ENCODE peak calls at places on chromosomes 3 and 15, in four cellular contexts. P is H1, T is mesenchymal stem cell, Z is IMR-90. H is an unnamed sample.

GRCh38 chr15:60620707-60621106 is 141.8 kb upstream of the ICE2 start:
- DNase-seq in P (peak; percentile 74), T (peak; percentile 59), Z (peak; percentile 61), H (no peak)

GRCh38 chr3:179452166-179452544 is 885 bp upstream of the GNB4 start:
- DNase-seq in P (no peak), T (peak; percentile 88), Z (peak; percentile 83), H (no peak)

GRCh38 chr3:153138267-153139210 is 23.5 kb upstream of the RAP2B start:
- DNase-seq in P (no peak), T (peak; percentile 96), Z (peak; percentile 96), H (no peak)

GRCh38 chr3:22901684-22902083 is 301.4 kb upstream of the UBE2E2 start:
- DNase-seq in P (no peak), T (no peak), Z (no peak), H (no peak)

GRCh38 chr3:21414506-21414905 is 336.5 kb downstream of the ZNF385D start:
- DNase-seq in P (no peak), T (no peak), Z (no peak), H (no peak)

GRCh38 chr3:196222876-196223595 is 6.7 kb downstream of the SLC51A start:
- DNase-seq in P (no peak), T (no peak), Z (no peak), H (no peak)

GRCh38 chr3:46097691-46098241 is 70.5 kb upstream of the XCR1 start:
- DNase-seq in P (no peak), T (peak; percentile 85), Z (peak; percentile 31), H (no peak)

GRCh38 chr3:185363662-185364203 is 797 bp downstream of the MAP3K13 start:
- DNase-seq in P (no peak), T (no peak), Z (no peak), H (no peak)

GRCh38 chr3:71543371-71544016 is 40.0 kb downstream of the FOXP1 start:
- DNase-seq in P (no peak), T (no peak), Z (no peak), H (no peak)

GRCh38 chr3:39812537-39812936 is 3.1 kb downstream of the MYRIP start:
- DNase-seq in P (no peak), T (no peak), Z (no peak), H (no peak)

GRCh38 chr15:52558196-52558595 is 10.6 kb downstream of the ARPP19 start:
- DNase-seq in P (no peak), T (peak; percentile 86), Z (peak; percentile 78), H (no peak)

GRCh38 chr3:187139126-187139894 is at the start of gene RPL39L:
- DNase-seq in P (peak; percentile 95), T (peak; percentile 86), Z (peak; percentile 76), H (peak; percentile 81)

GRCh38 chr3:172522871-172523818 is at the start of gene TNFSF10:
- DNase-seq in P (peak; percentile 52), T (peak; percentile 15), Z (peak; percentile 22), H (no peak)

GRCh38 chr3:177744873-177745646 is 547.8 kb upstream of the TBL1XR1 start:
- DNase-seq in P (no peak), T (peak; percentile 38), Z (peak; percentile 74), H (no peak)

GRCh38 chr15:35311607-35312006 is 226.5 kb upstream of the NANOGP8 start:
- DNase-seq in P (no peak), T (no peak), Z (no peak), H (no peak)

GRCh38 chr15:92821491-92822116 is 78.5 kb upstream of the CHD2 start:
- DNase-seq in P (no peak), T (no peak), Z (peak; percentile 49), H (no peak)

GRCh38 chr3:87136066-87136596 is 91.0 kb upstream of the CHMP2B start:
- DNase-seq in P (no peak), T (no peak), Z (no peak), H (no peak)

GRCh38 chr3:155701882-155702465 is 42.9 kb downstream of the PLCH1 start:
- DNase-seq in P (no peak), T (peak; percentile 64), Z (peak; percentile 58), H (peak; percentile 31)

GRCh38 chr3:195175076-195175475 is 95.9 kb downstream of the XXYLT1 start:
- DNase-seq in P (no peak), T (no peak), Z (no peak), H (no peak)

GRCh38 chr15:75452364-75452967 is 976 bp upstream of the SIN3A start:
- DNase-seq in P (peak; percentile 76), T (peak; percentile 91), Z (peak; percentile 70), H (peak; percentile 70)
- H3K9ac ChIP-seq in P (peak overlapping the region; percentile 90), T (peak overlapping the region; percentile 93), Z (peak overlapping the region; percentile 74), H (no peak overlapping the region)

DNA sequence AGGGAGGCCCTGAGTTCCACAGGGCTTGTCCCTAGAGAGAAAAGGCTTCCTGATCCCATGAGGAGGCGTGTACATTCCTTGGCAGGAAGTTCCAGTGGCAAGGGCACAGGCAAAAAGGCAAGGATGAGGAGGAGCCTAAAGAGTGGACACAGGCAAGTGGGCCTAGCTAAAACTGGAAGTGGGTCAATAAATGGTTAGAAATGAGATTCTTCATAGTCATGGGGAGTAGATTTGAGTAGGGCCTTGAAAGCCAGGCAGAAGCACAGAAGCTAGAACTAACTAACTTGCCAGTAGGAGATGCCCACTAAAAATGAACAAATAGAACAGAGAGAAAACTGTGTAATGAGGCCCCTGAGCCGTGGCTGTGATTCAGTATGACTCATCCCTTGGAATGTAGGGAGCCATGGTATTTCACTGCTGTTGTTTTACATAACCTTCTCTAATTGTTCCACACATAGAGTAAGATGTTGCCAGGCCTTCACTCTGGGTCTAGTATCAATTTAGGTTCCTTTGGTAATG is 44.7 kb upstream of the MANF start:
- DNase-seq in P (peak; percentile 33), T (peak; percentile 92), Z (peak; percentile 91), H (peak; percentile 17)
- H3K79me1 ChIP-seq in P (no peaks in the 10 kb centered on the region), T (no peaks in the 10 kb centered on the region), Z (peaks cover 3% of the 10 kb centered on the region), H (no peaks in the 10 kb centered on the region)

GRCh38 chr3:32401141-32401540 is 9.5 kb downstream of the CMTM7 start:
- DNase-seq in P (no peak), T (peak; percentile 45), Z (no peak), H (no peak)

GRCh38 chr3:32399030-32399620 is 7.5 kb downstream of the CMTM7 start:
- DNase-seq in P (no peak), T (peak; percentile 61), Z (peak; percentile 60), H (peak; percentile 51)

GRCh38 chr3:32403663-32404062 is 12.0 kb downstream of the CMTM7 start:
- DNase-seq in P (no peak), T (no peak), Z (no peak), H (no peak)

GRCh38 chr3:32398531-32398930 is 6.9 kb downstream of the CMTM7 start:
- DNase-seq in P (no peak), T (no peak), Z (no peak), H (no peak)

DNA sequence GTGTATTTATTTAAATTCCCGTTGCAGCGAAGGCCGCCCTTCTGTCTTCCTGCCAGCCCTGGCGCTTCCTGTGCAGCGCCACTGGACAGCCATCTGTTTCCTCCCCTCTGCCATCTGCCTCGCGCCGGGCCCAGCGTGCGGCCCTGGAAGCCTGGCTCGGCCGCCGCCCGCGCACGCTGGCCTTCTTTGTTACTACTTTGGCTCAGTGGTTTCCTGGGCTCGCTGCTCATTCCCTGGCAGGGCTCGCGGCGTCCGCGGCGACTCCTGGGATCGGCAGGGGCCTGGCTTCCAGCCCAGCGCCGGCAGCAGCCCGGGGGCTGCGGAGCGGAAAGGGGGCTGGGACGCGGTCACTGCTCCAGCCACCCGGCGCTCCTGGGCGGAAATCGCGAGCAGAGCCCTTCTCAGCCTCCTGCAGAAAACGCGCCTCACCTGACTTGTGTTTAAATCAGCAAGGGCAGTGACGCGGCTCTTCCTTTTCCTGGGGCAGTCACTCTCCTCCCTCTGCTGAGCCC is 9.9 kb downstream of the CMTM7 start:
- DNase-seq in P (peak; percentile 80), T (peak; percentile 77), Z (peak; percentile 70), H (peak; percentile 63)
- H2BK15ac ChIP-seq in P (no peak overlapping the region), T (peak overlapping the region; percentile 95), Z (no peak overlapping the region), H (peak overlapping the region; percentile 42)

GRCh38 chr3:18007980-18008379 is 265.5 kb upstream of the TBC1D5 start:
- DNase-seq in P (no peak), T (no peak), Z (no peak), H (no peak)
- H3K9ac ChIP-seq in P (no peak overlapping the region), T (peak overlapping the region; percentile 42), Z (no peak overlapping the region), H (no peak overlapping the region)

GRCh38 chr3:124764746-124765145 is 34.5 kb downstream of the UMPS start:
- DNase-seq in P (no peak), T (no peak), Z (no peak), H (no peak)

GRCh38 chr3:124767259-124767658 is 37.0 kb downstream of the UMPS start:
- DNase-seq in P (no peak), T (no peak), Z (no peak), H (no peak)

GRCh38 chr3:124765197-124765596 is 34.9 kb downstream of the UMPS start:
- DNase-seq in P (no peak), T (no peak), Z (no peak), H (no peak)

GRCh38 chr3:124767691-124768090 is 37.4 kb downstream of the UMPS start:
- DNase-seq in P (no peak), T (no peak), Z (no peak), H (no peak)

GRCh38 chr3:124766113-124767095 is 36.2 kb downstream of the UMPS start:
- DNase-seq in P (no peak), T (no peak), Z (no peak), H (no peak)
- H3K79me1 ChIP-seq in P (no peaks in the 10 kb centered on the region), T (peaks cover 35% of the 10 kb centered on the region), Z (peaks cover 18% of the 10 kb centered on the region), H (no peaks in the 10 kb centered on the region)